ENCODE peak calls at places on chromosomes 5 and 9, in four cellular contexts. One of them, this sample, is unnamed.

GRCh38 chr5:119274767-119275130 is 81.1 kb upstream of the TNFAIP8 start:
- DNase-seq in MM.1S: peak
- DNase-seq in stomach: no peak
- DNase-seq in astrocyte of the spinal cord: peak
- DNase-seq in this sample: peak

GRCh38 chr5:685262-686171 is 7.6 kb downstream of the TPPP start:
- DNase-seq in MM.1S: no peak
- DNase-seq in stomach: peak
- DNase-seq in astrocyte of the spinal cord: no peak
- DNase-seq in this sample: no peak

GRCh38 chr5:52989781-52990530 is 804 bp downstream of the ITGA2 start:
- DNase-seq in stomach: peak
- DNase-seq in astrocyte of the spinal cord: peak
- DNase-seq in MM.1S: peak
- DNase-seq in this sample: no peak

GRCh38 chr5:56433039-56433438 is 199.9 kb upstream of the ANKRD55 start:
- DNase-seq in astrocyte of the spinal cord: no peak
- DNase-seq in stomach: no peak
- DNase-seq in MM.1S: no peak
- DNase-seq in this sample: no peak

GRCh38 chr5:172699999-172700685 is 59.1 kb downstream of the NEURL1B start:
- DNase-seq in astrocyte of the spinal cord: no peak
- DNase-seq in stomach: no peak
- DNase-seq in MM.1S: no peak
- DNase-seq in this sample: no peak

GRCh38 chr9:115373000-115373709 is 255.2 kb upstream of the TNC start:
- DNase-seq in stomach: peak
- DNase-seq in MM.1S: no peak
- DNase-seq in astrocyte of the spinal cord: peak
- DNase-seq in this sample: peak

GRCh38 chr9:101399641-101399965 is 952 bp downstream of the ZNF189 start:
- DNase-seq in astrocyte of the spinal cord: no peak
- DNase-seq in stomach: no peak
- DNase-seq in MM.1S: peak
- DNase-seq in this sample: no peak

GRCh38 chr5:134614461-134615085 is 18.1 kb downstream of the SAR1B start:
- DNase-seq in MM.1S: no peak
- DNase-seq in astrocyte of the spinal cord: no peak
- DNase-seq in stomach: no peak
- DNase-seq in this sample: no peak

GRCh38 chr9:131112374-131113159 is 12.8 kb upstream of the NUP214 start:
- DNase-seq in MM.1S: no peak
- DNase-seq in stomach: no peak
- DNase-seq in astrocyte of the spinal cord: no peak
- DNase-seq in this sample: no peak

GRCh38 chr9:129676970-129677369 is 11.5 kb downstream of the PRRX2 start:
- DNase-seq in MM.1S: no peak
- DNase-seq in astrocyte of the spinal cord: no peak
- DNase-seq in stomach: no peak
- DNase-seq in this sample: no peak

GRCh38 chr5:71786337-71787060 is 67.4 kb downstream of the CARTPT start:
- DNase-seq in astrocyte of the spinal cord: no peak
- DNase-seq in MM.1S: no peak
- DNase-seq in stomach: no peak
- DNase-seq in this sample: no peak

GRCh38 chr9:78064075-78064474 is 32.5 kb upstream of the GNAQ start:
- DNase-seq in stomach: no peak
- DNase-seq in MM.1S: no peak
- DNase-seq in astrocyte of the spinal cord: peak
- DNase-seq in this sample: no peak

GRCh38 chr9:77961541-77961940 is 70.1 kb downstream of the GNAQ start:
- DNase-seq in MM.1S: no peak
- DNase-seq in astrocyte of the spinal cord: no peak
- DNase-seq in stomach: no peak
- DNase-seq in this sample: no peak

DNA sequence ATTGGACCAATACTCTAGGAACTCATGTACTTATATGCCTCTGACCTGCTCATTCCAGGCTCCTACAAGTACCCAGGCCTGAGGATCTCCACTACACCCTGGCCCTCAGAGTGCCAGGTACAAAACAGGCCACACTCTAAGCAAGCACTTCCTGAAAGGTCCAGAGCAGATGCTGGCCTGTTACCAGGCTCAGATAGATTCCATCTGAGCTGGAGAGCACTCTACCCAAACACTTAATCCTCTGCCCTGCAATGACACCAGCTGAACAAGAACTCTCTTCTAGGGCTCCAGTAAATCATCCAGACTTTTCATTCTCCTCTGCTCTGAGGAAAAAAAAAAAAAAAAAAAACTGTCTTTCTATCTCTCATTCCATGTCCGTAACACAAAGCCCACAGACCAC is 2.9 kb downstream of the P4HA2 start:
- DNase-seq in stomach: no peak
- DNase-seq in astrocyte of the spinal cord: peak
- DNase-seq in MM.1S: no peak
- DNase-seq in this sample: no peak
- H3K4me3 ChIP-seq in stomach: no peak
- H3K4me3 ChIP-seq in astrocyte of the spinal cord: no peak
- H3K4me3 ChIP-seq in MM.1S: no peak
- H3K4me3 ChIP-seq in this sample: no peak

DNA sequence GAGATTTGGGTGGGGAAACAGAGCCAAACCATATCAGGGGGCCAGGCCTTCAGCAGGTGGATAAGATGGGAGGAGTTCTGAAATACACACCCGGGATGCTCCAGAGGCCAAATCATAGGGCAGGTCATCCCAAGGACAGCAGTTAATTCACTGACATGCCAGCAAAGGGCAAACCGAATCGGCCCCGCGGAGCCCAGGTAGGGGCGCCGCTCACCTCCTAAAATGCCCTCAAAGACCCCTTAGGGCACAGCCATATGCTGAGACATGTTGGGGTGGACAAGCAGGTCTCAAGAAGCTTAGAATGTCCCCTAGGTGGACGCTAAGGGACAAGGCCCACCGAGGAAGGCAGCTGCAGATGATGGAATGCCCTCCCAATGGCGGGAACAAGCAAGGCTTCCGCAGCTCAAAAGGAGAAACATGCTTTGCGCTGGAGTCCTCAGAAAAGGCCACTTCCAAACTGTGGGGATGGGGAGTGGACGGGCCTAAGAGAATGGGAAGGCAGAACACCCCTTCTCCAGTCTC is 144.9 kb downstream of the ERCC6L2 start:
- DNase-seq in MM.1S: no peak
- DNase-seq in stomach: no peak
- DNase-seq in astrocyte of the spinal cord: no peak
- DNase-seq in this sample: no peak
- H3K4me3 ChIP-seq in MM.1S: no peak
- H3K4me3 ChIP-seq in stomach: peak
- H3K4me3 ChIP-seq in astrocyte of the spinal cord: peak
- H3K4me3 ChIP-seq in this sample: peak

DNA sequence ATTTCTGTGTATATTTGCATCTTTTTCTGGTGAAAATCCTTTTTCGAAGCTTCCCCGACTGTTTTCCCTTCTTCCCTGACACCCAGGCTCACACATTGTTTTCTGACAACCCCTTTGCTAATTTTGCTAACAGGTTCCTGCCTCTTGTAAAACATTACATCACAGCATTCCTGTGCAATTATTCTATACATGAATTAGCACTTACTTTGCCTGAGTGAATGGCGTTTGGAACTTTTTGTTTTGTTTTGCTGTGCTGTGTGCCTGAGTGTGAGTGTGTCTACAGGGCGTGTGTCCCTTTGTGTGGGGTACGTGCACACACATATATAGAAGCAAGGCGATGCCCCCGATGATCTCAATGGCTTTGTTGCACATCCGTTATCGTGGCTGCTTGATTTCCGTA is 398.4 kb upstream of the IRX1 start:
- DNase-seq in MM.1S: no peak
- DNase-seq in astrocyte of the spinal cord: no peak
- DNase-seq in stomach: no peak
- DNase-seq in this sample: peak
- H3K4me3 ChIP-seq in MM.1S: no peak
- H3K4me3 ChIP-seq in astrocyte of the spinal cord: no peak
- H3K4me3 ChIP-seq in stomach: no peak
- H3K4me3 ChIP-seq in this sample: peak

GRCh38 chr9:133142657-133143592 is 20.8 kb downstream of the GBGT1 start:
- DNase-seq in astrocyte of the spinal cord: no peak
- DNase-seq in stomach: peak
- DNase-seq in MM.1S: no peak
- DNase-seq in this sample: no peak

GRCh38 chr9:133146746-133147411 is 16.8 kb downstream of the GBGT1 start:
- DNase-seq in MM.1S: no peak
- DNase-seq in stomach: no peak
- DNase-seq in astrocyte of the spinal cord: no peak
- DNase-seq in this sample: no peak

GRCh38 chr9:133144142-133144886 is 19.4 kb downstream of the GBGT1 start:
- DNase-seq in stomach: peak
- DNase-seq in astrocyte of the spinal cord: peak
- DNase-seq in MM.1S: peak
- DNase-seq in this sample: no peak

GRCh38 chr9:133143639-133144141 is 20.0 kb downstream of the GBGT1 start:
- DNase-seq in stomach: peak
- DNase-seq in astrocyte of the spinal cord: no peak
- DNase-seq in MM.1S: no peak
- DNase-seq in this sample: no peak

DNA sequence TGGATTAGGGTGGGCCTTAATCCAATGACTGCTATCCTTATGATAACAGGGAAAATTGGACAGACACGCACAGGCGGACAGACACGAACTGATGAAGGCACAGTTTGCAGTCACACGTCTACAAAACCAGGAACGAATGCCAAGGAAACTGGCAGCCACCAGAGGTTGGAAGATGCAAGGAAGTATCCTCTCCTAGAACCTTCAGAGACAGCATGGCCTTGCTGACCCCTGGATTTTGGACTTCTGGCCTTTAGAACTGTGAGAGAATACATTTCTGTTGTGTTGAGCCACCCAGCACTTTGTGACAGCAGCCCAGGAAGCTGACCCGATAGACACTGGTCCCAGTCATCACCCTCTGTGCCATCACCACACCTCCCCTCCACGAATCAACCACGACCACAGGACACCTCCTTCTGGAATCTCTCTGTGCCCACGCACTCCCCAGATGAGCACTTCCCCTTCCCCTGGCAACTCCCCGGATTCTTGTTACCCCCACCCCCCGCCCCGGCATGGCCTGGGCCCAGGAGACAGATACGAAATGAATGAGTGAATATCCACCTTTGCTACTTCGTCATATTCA is 18.7 kb downstream of the GBGT1 start:
- DNase-seq in MM.1S: no peak
- DNase-seq in stomach: no peak
- DNase-seq in astrocyte of the spinal cord: no peak
- DNase-seq in this sample: no peak
- H3K4me3 ChIP-seq in MM.1S: no peak
- H3K4me3 ChIP-seq in stomach: peak
- H3K4me3 ChIP-seq in astrocyte of the spinal cord: no peak
- H3K4me3 ChIP-seq in this sample: no peak

DNA sequence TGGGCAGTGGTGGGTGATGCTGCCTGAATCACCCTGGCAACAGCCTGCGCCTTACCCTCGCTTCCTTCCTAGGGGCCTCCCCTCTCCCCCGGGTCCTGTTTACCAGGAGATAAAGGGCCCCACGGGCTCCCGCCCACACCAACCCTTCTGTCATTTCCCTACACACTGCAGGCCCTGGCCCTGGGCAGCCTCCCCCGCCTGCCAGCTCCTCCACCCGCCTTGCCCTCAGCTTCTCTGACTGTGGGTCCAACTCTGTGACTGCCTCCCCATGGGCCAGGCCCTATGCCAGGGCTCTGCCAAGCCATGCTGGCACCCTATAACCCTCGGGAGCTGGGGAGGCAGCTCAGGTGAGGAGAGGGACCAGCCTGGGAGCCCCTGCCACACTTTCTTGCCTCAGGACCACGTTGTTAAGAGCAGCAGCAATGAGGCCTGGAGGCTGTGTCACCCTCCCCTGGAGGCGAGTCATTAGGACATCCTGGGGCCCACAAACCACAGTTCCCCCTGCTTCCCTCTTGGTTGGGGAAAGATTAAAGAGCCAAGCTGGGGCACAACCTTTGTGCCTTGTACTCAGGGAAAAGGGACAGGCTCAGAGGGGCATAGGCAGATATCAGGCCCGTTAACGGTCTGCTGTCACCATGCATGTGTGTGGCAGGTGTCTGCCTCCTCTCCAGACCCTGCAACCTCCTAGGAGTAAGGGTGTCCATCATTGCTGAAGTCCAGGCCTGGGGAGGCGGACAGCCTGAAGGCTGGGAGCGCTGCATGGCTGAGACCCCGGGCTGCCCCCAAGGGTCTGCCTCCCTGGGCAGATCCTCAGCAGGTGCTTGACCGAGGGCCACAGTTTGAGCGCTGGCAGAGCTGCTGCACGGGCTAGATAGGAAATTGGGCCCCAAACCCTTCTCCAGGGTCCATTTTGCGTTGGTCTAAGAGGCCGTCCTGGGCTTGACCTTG is 2.7 kb downstream of the MGAT4B start:
- DNase-seq in MM.1S: no peak
- DNase-seq in stomach: no peak
- DNase-seq in astrocyte of the spinal cord: no peak
- DNase-seq in this sample: no peak
- H3K4me3 ChIP-seq in MM.1S: no peak
- H3K4me3 ChIP-seq in stomach: peak
- H3K4me3 ChIP-seq in astrocyte of the spinal cord: no peak
- H3K4me3 ChIP-seq in this sample: no peak

GRCh38 chr5:6734781-6735180 is 21.5 kb downstream of the TENT4A start:
- DNase-seq in stomach: no peak
- DNase-seq in astrocyte of the spinal cord: no peak
- DNase-seq in MM.1S: no peak
- DNase-seq in this sample: no peak
- H3K4me3 ChIP-seq in stomach: no peak
- H3K4me3 ChIP-seq in astrocyte of the spinal cord: no peak
- H3K4me3 ChIP-seq in MM.1S: no peak
- H3K4me3 ChIP-seq in this sample: no peak

GRCh38 chr5:73311291-73312110 is 137.1 kb downstream of the FOXD1 start:
- DNase-seq in MM.1S: no peak
- DNase-seq in stomach: no peak
- DNase-seq in astrocyte of the spinal cord: peak
- DNase-seq in this sample: no peak
- H3K4me3 ChIP-seq in MM.1S: no peak
- H3K4me3 ChIP-seq in stomach: no peak
- H3K4me3 ChIP-seq in astrocyte of the spinal cord: no peak
- H3K4me3 ChIP-seq in this sample: no peak

DNA sequence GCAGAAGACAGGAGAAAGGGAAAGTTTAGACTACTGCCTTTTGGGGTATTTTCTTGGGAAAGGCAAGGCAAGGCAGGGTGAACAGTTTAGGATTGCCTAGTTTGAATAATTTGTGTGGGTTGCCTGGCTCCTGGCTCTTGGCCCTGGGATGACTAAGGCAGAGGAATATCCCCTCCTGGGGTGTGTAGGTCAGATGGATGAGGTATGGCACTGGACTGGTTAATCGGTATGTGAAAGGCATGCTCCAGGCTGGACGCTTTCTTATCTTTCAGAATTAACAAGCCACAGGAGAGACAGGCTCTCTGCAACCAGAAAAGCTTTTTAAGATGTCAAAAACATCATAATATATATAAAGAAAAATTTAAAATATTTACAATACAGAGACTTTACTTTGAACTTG is 58.6 kb downstream of the STARD4 start:
- DNase-seq in stomach: no peak
- DNase-seq in astrocyte of the spinal cord: peak
- DNase-seq in MM.1S: no peak
- DNase-seq in this sample: peak
- H3K4me3 ChIP-seq in stomach: no peak
- H3K4me3 ChIP-seq in astrocyte of the spinal cord: no peak
- H3K4me3 ChIP-seq in MM.1S: no peak
- H3K4me3 ChIP-seq in this sample: no peak